ENCODE peak calls at places on chromosomes 16 and 17, in four cellular contexts. U is tibial artery, I is mucosa of descending colon, C is sigmoid colon. S is an unnamed sample. For H3K4me1, the result is how much of the 10 kb centered on the place peaks cover.

GRCh38 chr17:76026714-76027158 is 370 bp downstream of the EVPL start:
- DNase-seq in U (no peak), I (no peak), C (no peak), S (no peak)

GRCh38 chr16:89534147-89534788 is 26.1 kb downstream of the SPG7 start:
- DNase-seq in U (peak), I (peak), C (no peak), S (peak)

GRCh38 chr17:64083571-64084085 is 46.3 kb downstream of the ERN1 start:
- DNase-seq in U (no peak), I (no peak), C (no peak), S (no peak)

GRCh38 chr16:15482068-15482747 is 47.8 kb downstream of the BMERB1 start:
- DNase-seq in U (no peak), I (peak), C (peak), S (peak)

GRCh38 chr17:80499961-80500665 is 23.7 kb upstream of the NPTX1 start:
- DNase-seq in U (no peak), I (no peak), C (no peak), S (no peak)

GRCh38 chr17:48462946-48463345 is 32.9 kb upstream of the SKAP1 start:
- DNase-seq in U (no peak), I (no peak), C (no peak), S (no peak)

GRCh38 chr17:39485555-39485954 is 24.3 kb downstream of the CDK12 start:
- DNase-seq in U (no peak), I (no peak), C (no peak), S (no peak)

GRCh38 chr16:21116148-21116693 is 34.4 kb downstream of the DNAH3 start:
- DNase-seq in U (no peak), I (no peak), C (no peak), S (no peak)

GRCh38 chr17:43169561-43170139 is 1.4 kb upstream of the NBR1 start:
- DNase-seq in U (peak), I (peak), C (peak), S (peak)

GRCh38 chr17:4998666-4999428 is 1.1 kb downstream of the KIF1C start:
- DNase-seq in U (peak), I (peak), C (no peak), S (no peak)

GRCh38 chr16:86892509-86892908 is 314.2 kb downstream of the FOXL1 start:
- DNase-seq in U (no peak), I (no peak), C (no peak), S (peak)

GRCh38 chr17:79829457-79829856 is 9.8 kb downstream of the CBX4 start:
- DNase-seq in U (no peak), I (no peak), C (no peak), S (no peak)

GRCh38 chr16:82201906-82202305 is 31.9 kb upstream of the MPHOSPH6 start:
- DNase-seq in U (no peak), I (no peak), C (no peak), S (no peak)

GRCh38 chr17:73430848-73431247 is 119.0 kb upstream of the CDC42EP4 start:
- DNase-seq in U (no peak), I (peak), C (no peak), S (peak)

GRCh38 chr16:56338566-56339318 is 86.6 kb downstream of the AMFR start:
- DNase-seq in U (no peak), I (no peak), C (no peak), S (no peak)

GRCh38 chr17:7894866-7895265 is 6.3 kb downstream of the CHD3 start:
- DNase-seq in U (no peak), I (no peak), C (peak), S (no peak)

GRCh38 chr16:1997591-1998359 is 8.0 kb downstream of the SYNGR3 start:
- DNase-seq in U (no peak), I (no peak), C (no peak), S (no peak)

GRCh38 chr17:83108709-83109108 is 29.3 kb downstream of the METRNL start:
- DNase-seq in U (no peak), I (no peak), C (no peak), S (no peak)

GRCh38 chr16:80503144-80503543 is 37.6 kb upstream of the DYNLRB2 start:
- DNase-seq in U (no peak), I (no peak), C (no peak), S (no peak)

GRCh38 chr17:10033982-10034381 is 128.9 kb upstream of the RCVRN start:
- DNase-seq in U (peak), I (no peak), C (no peak), S (no peak)

DNA sequence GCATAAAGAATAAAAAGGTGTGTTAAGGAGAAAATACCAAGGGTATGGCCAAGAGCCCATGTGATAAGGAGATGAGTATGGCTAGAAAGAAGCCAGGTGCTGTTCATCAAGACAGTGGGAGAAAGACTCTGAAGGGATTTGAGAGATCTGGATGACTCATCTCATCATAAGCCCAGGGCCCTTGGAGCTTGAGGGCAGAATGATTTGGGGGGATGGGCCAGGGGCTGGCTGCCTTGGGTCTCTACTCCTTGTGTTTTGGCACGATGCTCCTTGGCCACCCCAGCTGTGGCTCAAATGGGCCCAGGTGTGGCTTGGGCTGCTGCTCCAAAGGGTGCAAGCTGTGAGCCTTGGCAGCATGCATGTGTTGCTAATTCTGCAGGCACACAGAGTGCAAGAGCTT is 14.5 kb upstream of the TNFRSF13B start:
- DNase-seq in U (no peak), I (no peak), C (no peak), S (peak)
- H3K4me1 ChIP-seq in U (under half), I (under half), C (under half), S (under half)

DNA sequence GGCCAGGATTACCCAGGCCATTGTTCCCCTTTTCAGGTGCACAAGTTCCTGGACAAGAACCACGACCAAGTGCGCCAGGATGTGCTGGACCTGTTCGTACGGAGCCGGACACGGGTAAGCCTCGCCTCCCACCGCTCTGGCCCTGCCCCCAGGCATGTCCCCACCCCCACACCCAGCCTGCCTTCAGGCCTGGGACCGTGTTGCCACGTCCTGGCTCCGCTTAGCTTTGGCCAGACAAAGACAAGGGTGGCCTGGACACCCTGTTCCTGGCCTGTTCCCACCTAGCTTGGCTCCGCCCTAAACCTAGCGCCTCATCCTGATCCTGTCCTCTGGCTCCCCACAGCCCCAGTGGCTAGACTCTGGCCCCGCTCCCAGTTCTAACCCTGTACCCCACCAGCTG is 30.9 kb downstream of the MYO15A start:
- DNase-seq in U (no peak), I (no peak), C (no peak), S (no peak)
- TF ChIP-seq CTCF in U (no peak), I (no peak), C (no peak), S (no peak)

GRCh38 chr17:45320931-45321461 is 4.2 kb upstream of the MAP3K14 start:
- DNase-seq in U (peak), I (peak), C (no peak), S (peak)

GRCh38 chr17:45317113-45317820 is 447 bp upstream of the MAP3K14 start:
- DNase-seq in U (peak), I (peak), C (peak), S (peak)

GRCh38 chr17:45320349-45320930 is 3.6 kb upstream of the MAP3K14 start:
- DNase-seq in U (no peak), I (no peak), C (no peak), S (no peak)

GRCh38 chr17:45318561-45319230 is 1.9 kb upstream of the MAP3K14 start:
- DNase-seq in U (no peak), I (no peak), C (no peak), S (no peak)

DNA sequence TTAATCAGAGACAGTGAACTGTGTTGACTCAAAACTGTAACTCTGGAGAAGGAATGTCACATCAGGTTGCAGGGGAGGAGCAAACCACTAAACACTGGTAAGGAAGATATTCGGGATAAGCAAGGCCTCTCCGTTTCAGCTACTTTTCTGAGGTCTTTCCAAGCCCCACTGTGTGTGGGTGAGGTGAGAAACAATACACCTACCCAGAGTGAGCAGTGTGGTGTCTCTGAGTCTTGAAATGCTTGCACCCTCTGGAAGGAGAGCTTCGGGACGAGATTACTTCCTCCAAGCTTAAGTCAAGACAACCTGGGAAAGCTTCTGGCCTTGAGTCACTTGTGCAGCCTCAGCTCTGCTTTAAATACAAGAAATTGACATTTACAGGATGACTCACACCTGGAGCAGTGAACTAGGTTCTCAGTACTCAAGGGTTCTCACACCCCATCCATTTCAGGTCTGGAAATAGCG is 2.5 kb upstream of the MAP3K14 start:
- DNase-seq in U (no peak), I (no peak), C (no peak), S (no peak)
- H3K4me3 ChIP-seq in U (no peak), I (no peak), C (no peak), S (no peak)

GRCh38 chr17:50919321-50920040 is 53.3 kb upstream of the TOB1 start:
- DNase-seq in U (peak), I (peak), C (peak), S (peak)
- H3K4me1 ChIP-seq in U (under half), I (half or more), C (under half), S (under half)

S was measured in A673.